ENCODE peak calls at places on chromosome 12, in four cellular contexts. L, M, O and B are unnamed samples.

GRCh38 chr12:127253797-127254196 is 1013.2 kb upstream of the TMEM132C start:
- DNase-seq in L (no peak), M (no peak), O (no peak), B (no peak)

GRCh38 chr12:47281667-47282171 is 202.0 kb upstream of the AMIGO2 start:
- DNase-seq in L (no peak), M (peak), O (no peak), B (no peak)

GRCh38 chr12:83865431-83865830 is 1047.2 kb downstream of the SLC6A15 start:
- DNase-seq in L (no peak), M (peak), O (no peak), B (no peak)

GRCh38 chr12:29148065-29148957 is 767 bp upstream of the FAR2 start:
- DNase-seq in L (no peak), M (no peak), O (peak), B (no peak)

GRCh38 chr12:51828951-51829581 is 19.5 kb downstream of the FIGNL2 start:
- DNase-seq in L (no peak), M (no peak), O (no peak), B (no peak)

GRCh38 chr12:113413488-113413939 is 8.7 kb upstream of the SDSL start:
- DNase-seq in L (no peak), M (peak), O (no peak), B (no peak)

GRCh38 chr12:126663304-126664094 is 1598.3 kb downstream of the AACS start:
- DNase-seq in L (no peak), M (peak), O (no peak), B (no peak)

GRCh38 chr12:103114296-103115055 is 157.0 kb downstream of the ASCL1 start:
- DNase-seq in L (no peak), M (peak), O (no peak), B (no peak)

GRCh38 chr12:52054231-52054837 is 3.1 kb downstream of the NR4A1 start:
- DNase-seq in L (no peak), M (no peak), O (no peak), B (peak)

GRCh38 chr12:120101182-120101581 is 15.4 kb downstream of the RAB35 start:
- DNase-seq in L (no peak), M (no peak), O (peak), B (no peak)

GRCh38 chr12:53124352-53124723 is 21.1 kb downstream of the SOAT2 start:
- DNase-seq in L (no peak), M (no peak), O (no peak), B (no peak)

GRCh38 chr12:20305470-20305869 is 62.9 kb upstream of the PDE3A start:
- DNase-seq in L (no peak), M (no peak), O (no peak), B (no peak)

GRCh38 chr12:2958432-2959193 is 584 bp upstream of the TEAD4 start:
- DNase-seq in L (no peak), M (peak), O (peak), B (peak)

GRCh38 chr12:9590441-9590840 is 17.3 kb downstream of the KLRB1 start:
- DNase-seq in L (peak), M (no peak), O (no peak), B (no peak)

GRCh38 chr12:66154776-66155175 is 15.0 kb downstream of the TMBIM4 start:
- DNase-seq in L (peak), M (no peak), O (no peak), B (no peak)

GRCh38 chr12:85274076-85274415 is 6.0 kb upstream of the ALX1 start:
- DNase-seq in L (no peak), M (no peak), O (no peak), B (no peak)

GRCh38 chr12:80513211-80513610 is 69.2 kb downstream of the PTPRQ start:
- DNase-seq in L (no peak), M (no peak), O (peak), B (peak)

GRCh38 chr12:88163371-88163770 is 21.3 kb downstream of the TMTC3 start:
- DNase-seq in L (no peak), M (no peak), O (no peak), B (no peak)

GRCh38 chr12:48838048-48838447 is 13.9 kb downstream of the DDX23 start:
- DNase-seq in L (no peak), M (no peak), O (no peak), B (no peak)

GRCh38 chr12:105262461-105263184 is 26.6 kb upstream of the APPL2 start:
- DNase-seq in L (no peak), M (no peak), O (no peak), B (no peak)

GRCh38 chr12:100243137-100243536 is 23.7 kb downstream of the DEPDC4 start:
- DNase-seq in L (no peak), M (no peak), O (no peak), B (no peak)

GRCh38 chr12:10110256-10110844 is 11.6 kb upstream of the CLEC1A start:
- DNase-seq in L (no peak), M (no peak), O (no peak), B (no peak)

GRCh38 chr12:67911789-67912188 is 77.5 kb upstream of the IFNG-AS1 start:
- DNase-seq in L (peak), M (no peak), O (no peak), B (no peak)

GRCh38 chr12:53418221-53418620 is 5.4 kb upstream of the AMHR2 start:
- DNase-seq in L (no peak), M (no peak), O (no peak), B (no peak)

GRCh38 chr12:70177637-70178036 is 65.6 kb upstream of the CNOT2 start:
- DNase-seq in L (no peak), M (no peak), O (no peak), B (no peak)